ENCODE peak calls at places on chromosome X, in eight cellular contexts. L is ovary, G is HTR-8/SVneo, I is aorta, X is chondrocyte, N is dermis blood vessel endothelial cell, B is kidney epithelial cell, W is AG09309. H is an unnamed sample.

GRCh38 chrX:153674219-153674851 is 722 bp upstream of the PNCK start:
- DNase-seq in X (peak), W (no peak), N (no peak), L (no peak), I (no peak), G (no peak), B (no peak), H (no peak)

GRCh38 chrX:109920325-109920724 is 82.6 kb upstream of the TMEM164 start:
- DNase-seq in L (no peak), N (no peak), I (no peak), X (no peak), B (no peak), G (no peak), W (no peak), H (no peak)

GRCh38 chrX:3963980-3964379 is 250.5 kb upstream of the PRKX start:
- DNase-seq in N (no peak), W (no peak), L (no peak), G (no peak), X (no peak), I (no peak), B (no peak), H (no peak)

GRCh38 chrX:136065044-136065671 is 79.9 kb downstream of the SLC9A6 start:
- DNase-seq in G (peak), W (no peak), I (peak), L (no peak), N (peak), B (peak), X (no peak), H (no peak)

GRCh38 chrX:13051529-13052172 is 7.2 kb upstream of the FAM9C start:
- DNase-seq in B (no peak), G (no peak), L (no peak), I (no peak), W (no peak), N (peak), X (no peak), H (no peak)

GRCh38 chrX:102745513-102746133 is 25.1 kb downstream of the GPRASP3 start:
- DNase-seq in I (no peak), B (no peak), W (no peak), N (no peak), L (peak), X (no peak), G (no peak), H (peak)

GRCh38 chrX:65035451-65035779 is 59.2 kb upstream of the ZC4H2 start:
- DNase-seq in G (no peak), I (peak), L (peak), X (no peak), N (no peak), W (no peak), B (no peak), H (peak)

GRCh38 chrX:31329298-31329697 is 257.5 kb upstream of the FTHL17 start:
- DNase-seq in W (no peak), G (no peak), B (no peak), N (no peak), L (no peak), I (no peak), X (no peak), H (no peak)

GRCh38 chrX:13029341-13029740 is 15.1 kb downstream of the FAM9C start:
- DNase-seq in B (no peak), G (no peak), W (no peak), N (peak), L (peak), I (peak), X (no peak), H (peak)

GRCh38 chrX:153568612-153569011 is 30.3 kb downstream of the CCNQ start:
- DNase-seq in X (no peak), B (no peak), N (no peak), W (no peak), I (no peak), L (no peak), G (no peak), H (no peak)

GRCh38 chrX:9611436-9612145 is 146.7 kb downstream of the TBL1X start:
- DNase-seq in L (no peak), X (no peak), I (no peak), W (no peak), G (no peak), N (peak), B (no peak), H (no peak)

GRCh38 chrX:102846544-102847236 is 90.4 kb upstream of the RAB40AL start:
- DNase-seq in X (no peak), L (no peak), W (no peak), I (no peak), B (no peak), G (no peak), N (no peak), H (no peak)

GRCh38 chrX:53494427-53494826 is 60.3 kb upstream of the HSD17B10 start:
- DNase-seq in W (no peak), L (no peak), B (no peak), G (no peak), I (no peak), X (no peak), N (no peak), H (no peak)

GRCh38 chrX:8849462-8849861 is 48.3 kb upstream of the FAM9A start:
- DNase-seq in G (no peak), N (no peak), X (no peak), W (no peak), L (no peak), B (no peak), I (no peak), H (no peak)

GRCh38 chrX:153495903-153496629 is 1.3 kb downstream of the BGN start:
- DNase-seq in N (no peak), L (no peak), I (no peak), B (no peak), G (no peak), W (no peak), X (no peak), H (no peak)

GRCh38 chrX:82528525-82528924 is 979.6 kb upstream of the POU3F4 start:
- DNase-seq in N (no peak), G (no peak), X (peak), W (no peak), B (no peak), L (no peak), I (no peak), H (no peak)

GRCh38 chrX:41389311-41389888 is 55.4 kb downstream of the DDX3X start:
- DNase-seq in X (no peak), G (no peak), L (no peak), W (no peak), B (no peak), I (no peak), N (no peak), H (no peak)

GRCh38 chrX:41475611-41476241 is 28.6 kb downstream of the NYX start:
- DNase-seq in I (no peak), G (no peak), L (no peak), B (no peak), W (no peak), X (no peak), N (peak), H (no peak)

GRCh38 chrX:118156254-118156952 is 39.8 kb upstream of the KLHL13 start:
- DNase-seq in L (no peak), X (no peak), W (no peak), B (no peak), G (no peak), I (no peak), N (no peak), H (no peak)

GRCh38 chrX:7191681-7192110 is 43.7 kb upstream of the PUDP start:
- DNase-seq in G (no peak), X (no peak), L (no peak), N (peak), B (no peak), W (no peak), I (no peak), H (no peak)

GRCh38 chrX:20265726-20266681 is 705 bp downstream of the RPS6KA3 start:
- DNase-seq in I (peak), N (peak), G (no peak), W (no peak), L (peak), B (no peak), X (no peak), H (peak)

GRCh38 chrX:140664939-140665338 is 44.6 kb upstream of the LINC00632 start:
- DNase-seq in G (no peak), I (no peak), L (no peak), B (no peak), X (no peak), W (no peak), N (peak), H (no peak)

GRCh38 chrX:13489451-13489850 is 80.0 kb upstream of the EGFL6 start:
- DNase-seq in X (no peak), G (no peak), N (peak), W (no peak), B (no peak), I (peak), L (no peak), H (no peak)

GRCh38 chrX:110086162-110086915 is 83.4 kb downstream of the TMEM164 start:
- DNase-seq in X (no peak), L (no peak), W (no peak), G (no peak), B (no peak), N (no peak), I (no peak), H (no peak)

GRCh38 chrX:24377911-24378468 is 17.6 kb downstream of the SUPT20HL1 start:
- DNase-seq in I (no peak), G (no peak), B (no peak), X (no peak), W (no peak), N (no peak), L (no peak), H (no peak)

GRCh38 chrX:44203791-44204190 is 139.7 kb downstream of the EFHC2 start:
- DNase-seq in I (no peak), N (no peak), B (no peak), G (no peak), X (no peak), W (no peak), L (no peak), H (no peak)

GRCh38 chrX:130523460-130524394 is 121.9 kb downstream of the RBMX2 start:
- DNase-seq in G (no peak), L (no peak), X (no peak), I (peak), W (no peak), B (no peak), N (peak), H (peak)